ENCODE peak calls at places on chromosomes 12 and 14, in five cellular contexts. One of them, this sample, is unnamed. For H3K79me1, the result is how much of the 10 kb centered on the place peaks cover.

GRCh38 chr12:545835-546234 is 86.1 kb downstream of the B4GALNT3 start:
- DNase-seq in trophoblast cell: no peak
- DNase-seq in mesendoderm: no peak
- DNase-seq in IMR-90: no peak
- DNase-seq in H1: no peak
- DNase-seq in this sample: no peak

GRCh38 chr14:50545618-50546017 is 13.2 kb upstream of the MAP4K5 start:
- DNase-seq in H1: no peak
- DNase-seq in mesendoderm: no peak
- DNase-seq in trophoblast cell: peak
- DNase-seq in IMR-90: no peak
- DNase-seq in this sample: no peak

GRCh38 chr12:5248230-5248629 is 183.7 kb upstream of the NTF3 start:
- DNase-seq in IMR-90: no peak
- DNase-seq in trophoblast cell: no peak
- DNase-seq in mesendoderm: no peak
- DNase-seq in H1: no peak
- DNase-seq in this sample: no peak

GRCh38 chr12:64681200-64682052 is 71.1 kb downstream of the RASSF3 start:
- DNase-seq in trophoblast cell: no peak
- DNase-seq in mesendoderm: no peak
- DNase-seq in IMR-90: no peak
- DNase-seq in H1: no peak
- DNase-seq in this sample: no peak

GRCh38 chr12:123024819-123025391 is 44.4 kb downstream of the ARL6IP4 start:
- DNase-seq in mesendoderm: no peak
- DNase-seq in H1: no peak
- DNase-seq in IMR-90: peak
- DNase-seq in trophoblast cell: peak
- DNase-seq in this sample: no peak

GRCh38 chr12:91870872-91871707 is 274.6 kb downstream of the BTG1 start:
- DNase-seq in trophoblast cell: no peak
- DNase-seq in IMR-90: no peak
- DNase-seq in mesendoderm: no peak
- DNase-seq in H1: no peak
- DNase-seq in this sample: no peak

GRCh38 chr14:33679461-33680225 is 271.2 kb downstream of the EGLN3 start:
- DNase-seq in mesendoderm: no peak
- DNase-seq in trophoblast cell: peak
- DNase-seq in H1: no peak
- DNase-seq in IMR-90: peak
- DNase-seq in this sample: no peak

GRCh38 chr14:104562606-104563005 is 17.0 kb upstream of the C14orf180 start:
- DNase-seq in trophoblast cell: no peak
- DNase-seq in IMR-90: no peak
- DNase-seq in H1: no peak
- DNase-seq in mesendoderm: no peak
- DNase-seq in this sample: no peak

GRCh38 chr12:109481863-109482262 is 4.4 kb downstream of the UBE3B start:
- DNase-seq in IMR-90: no peak
- DNase-seq in H1: no peak
- DNase-seq in mesendoderm: no peak
- DNase-seq in trophoblast cell: no peak
- DNase-seq in this sample: no peak

DNA sequence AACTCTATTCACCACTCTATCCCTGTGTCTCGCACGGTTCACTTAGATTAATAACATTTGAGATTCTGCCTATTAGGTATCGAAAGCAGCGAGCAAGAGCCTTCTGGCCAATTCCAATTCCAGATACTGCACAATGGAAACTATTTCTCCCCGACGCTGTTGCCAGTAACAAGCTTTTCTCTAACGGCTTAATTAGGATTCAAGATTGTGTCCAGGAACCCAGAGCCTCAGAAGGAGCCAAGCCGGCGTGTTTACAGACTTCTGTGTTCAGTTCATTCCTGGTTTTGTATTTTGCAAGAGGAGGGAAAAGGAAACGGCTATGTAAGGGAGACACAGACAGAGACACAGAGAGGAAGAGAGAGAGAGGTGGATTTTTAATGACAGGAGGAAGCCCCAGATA is 185.6 kb downstream of the DICER1 start:
- DNase-seq in IMR-90: no peak
- DNase-seq in trophoblast cell: no peak
- DNase-seq in H1: no peak
- DNase-seq in mesendoderm: no peak
- DNase-seq in this sample: no peak
- H3K27ac ChIP-seq in IMR-90: no peak
- H3K27ac ChIP-seq in trophoblast cell: no peak
- H3K27ac ChIP-seq in H1: no peak
- H3K27ac ChIP-seq in mesendoderm: no peak
- H3K27ac ChIP-seq in this sample: no peak

GRCh38 chr12:121827351-121828099 is 23.7 kb downstream of the SETD1B start:
- DNase-seq in mesendoderm: no peak
- DNase-seq in H1: no peak
- DNase-seq in trophoblast cell: no peak
- DNase-seq in IMR-90: no peak
- DNase-seq in this sample: peak
- H3K79me1 ChIP-seq in mesendoderm: under half
- H3K79me1 ChIP-seq in H1: under half
- H3K79me1 ChIP-seq in trophoblast cell: under half
- H3K79me1 ChIP-seq in IMR-90: under half
- H3K79me1 ChIP-seq in this sample: under half

GRCh38 chr14:53847881-53848280 is 108.7 kb downstream of the BMP4 start:
- DNase-seq in H1: no peak
- DNase-seq in mesendoderm: no peak
- DNase-seq in trophoblast cell: no peak
- DNase-seq in IMR-90: no peak
- DNase-seq in this sample: no peak
- H3K27ac ChIP-seq in H1: no peak
- H3K27ac ChIP-seq in mesendoderm: no peak
- H3K27ac ChIP-seq in trophoblast cell: no peak
- H3K27ac ChIP-seq in IMR-90: no peak
- H3K27ac ChIP-seq in this sample: no peak

GRCh38 chr14:95289323-95290010 is 30.2 kb downstream of the CLMN start:
- DNase-seq in H1: no peak
- DNase-seq in trophoblast cell: no peak
- DNase-seq in IMR-90: no peak
- DNase-seq in mesendoderm: no peak
- DNase-seq in this sample: peak
- H3K79me1 ChIP-seq in H1: under half
- H3K79me1 ChIP-seq in trophoblast cell: under half
- H3K79me1 ChIP-seq in IMR-90: under half
- H3K79me1 ChIP-seq in mesendoderm: under half
- H3K79me1 ChIP-seq in this sample: under half

This sample was measured in H9.